ENCODE peak calls at places on chromosomes 1 and 21, in six cellular contexts. P is GM12892; D is activated naive CD4-positive, alpha-beta T cell; R is MV-4-11; T is activated CD4-positive, CD25-positive, alpha-beta regulatory T cell; L is transverse colon. K is an unnamed sample.

GRCh38 chr1:234940841-234941240 is 187.8 kb downstream of the TOMM20 start:
- DNase-seq in P (no peak), R (no peak), T (no peak), L (no peak), D (no peak), K (no peak)

GRCh38 chr1:230090194-230090711 is 23.2 kb downstream of the GALNT2 start:
- DNase-seq in D (no peak), L (no peak), P (no peak), R (no peak), T (no peak), K (no peak)

GRCh38 chr1:214427871-214428277 is 123.5 kb downstream of the PTPN14 start:
- DNase-seq in D (no peak), T (peak), P (no peak), L (peak), R (peak), K (no peak)

GRCh38 chr1:6906783-6907182 is 121.5 kb downstream of the CAMTA1 start:
- DNase-seq in T (no peak), P (no peak), L (no peak), D (no peak), R (peak), K (no peak)

GRCh38 chr1:109930252-109930993 is 19.8 kb downstream of the CSF1 start:
- DNase-seq in P (no peak), T (no peak), R (no peak), L (no peak), D (no peak), K (no peak)

GRCh38 chr1:102891868-102892625 is 216.3 kb downstream of the COL11A1 start:
- DNase-seq in P (no peak), R (peak), D (no peak), T (no peak), L (no peak), K (no peak)

GRCh38 chr1:230681599-230681998 is 32.3 kb downstream of the AGT start:
- DNase-seq in D (no peak), T (no peak), R (peak), L (no peak), P (no peak), K (no peak)

GRCh38 chr1:103129255-103129654 is 20.9 kb upstream of the COL11A1 start:
- DNase-seq in R (no peak), T (no peak), L (no peak), D (no peak), P (no peak), K (no peak)

GRCh38 chr1:183230403-183230802 is 44.3 kb downstream of the LAMC2 start:
- DNase-seq in T (no peak), D (no peak), R (no peak), L (no peak), P (no peak), K (no peak)

GRCh38 chr1:179786815-179787736 is 44.0 kb downstream of the FAM163A start:
- DNase-seq in T (no peak), D (no peak), P (no peak), L (no peak), R (no peak), K (no peak)

GRCh38 chr1:33005117-33005811 is 31.4 kb downstream of the AK2 start:
- DNase-seq in L (no peak), D (no peak), T (no peak), P (no peak), R (no peak), K (no peak)

GRCh38 chr21:27564684-27565280 is 597.9 kb upstream of the ADAMTS5 start:
- DNase-seq in T (no peak), L (peak), P (no peak), D (no peak), R (peak), K (no peak)

GRCh38 chr1:28510350-28511223 is 4.7 kb downstream of the RCC1 start:
- DNase-seq in R (peak), P (no peak), L (no peak), D (no peak), T (no peak), K (no peak)

GRCh38 chr21:32887026-32887425 is 115.5 kb upstream of the PAXBP1 start:
- DNase-seq in T (no peak), P (no peak), L (no peak), R (no peak), D (no peak), K (no peak)

GRCh38 chr1:229888157-229888556 is 178.9 kb upstream of the GALNT2 start:
- DNase-seq in R (no peak), T (no peak), L (no peak), D (no peak), P (no peak), K (no peak)

GRCh38 chr1:203126151-203126865 is 1.2 kb upstream of the ADORA1 start:
- DNase-seq in L (no peak), P (no peak), R (peak), T (no peak), D (no peak), K (peak)

GRCh38 chr1:100904528-100904927 is 8.6 kb downstream of the SLC30A7 start:
- DNase-seq in R (no peak), T (no peak), D (no peak), L (no peak), P (no peak), K (no peak)

GRCh38 chr1:66563094-66563800 is 29.3 kb downstream of the SGIP1 start:
- DNase-seq in P (no peak), L (peak), D (no peak), T (no peak), R (no peak), K (no peak)

GRCh38 chr1:156230102-156230501 is 11.9 kb upstream of the BGLAP start:
- DNase-seq in T (no peak), L (no peak), D (no peak), R (no peak), P (no peak), K (no peak)

GRCh38 chr1:9042272-9042671 is 16.0 kb upstream of the SLC2A7 start:
- DNase-seq in D (no peak), P (no peak), L (no peak), T (no peak), R (no peak), K (no peak)

GRCh38 chr1:117928881-117929339 is 511 bp downstream of the GDAP2 start:
- DNase-seq in R (peak), T (no peak), D (no peak), P (peak), L (peak), K (peak)

GRCh38 chr1:36187800-36188593 is 32.0 kb downstream of the MAP7D1 start:
- DNase-seq in P (peak), D (peak), T (peak), R (peak), L (peak), K (peak)

GRCh38 chr1:51661081-51661518 is 44.2 kb downstream of the OSBPL9 start:
- DNase-seq in D (no peak), P (no peak), L (no peak), T (no peak), R (no peak), K (no peak)

GRCh38 chr1:160093069-160093395 is 5.4 kb downstream of the IGSF8 start:
- DNase-seq in P (no peak), D (no peak), R (no peak), T (no peak), L (no peak), K (no peak)

GRCh38 chr1:205262706-205263105 is 35.0 kb downstream of the TMCC2 start:
- DNase-seq in D (no peak), T (no peak), L (no peak), P (no peak), R (peak), K (no peak)

K was measured in Peyer's patch.